ENCODE peak calls at places on chromosomes 11 and 22, in eight cellular contexts. One of them, this sample, is unnamed.

GRCh38 chr22:37733625-37734401 is 37.0 kb downstream of the TRIOBP start:
- DNase-seq in fibroblast of villous mesenchyme: no peak
- DNase-seq in CD8-positive, alpha-beta T cell: no peak
- DNase-seq in AG04450: no peak
- DNase-seq in choroid plexus epithelial cell: no peak
- DNase-seq in BJ: no peak
- DNase-seq in epithelial cell of esophagus: no peak
- DNase-seq in AG10803: no peak
- DNase-seq in this sample: no peak

GRCh38 chr11:17877886-17878285 is 135.0 kb downstream of the SERGEF start:
- DNase-seq in fibroblast of villous mesenchyme: no peak
- DNase-seq in CD8-positive, alpha-beta T cell: no peak
- DNase-seq in AG04450: no peak
- DNase-seq in choroid plexus epithelial cell: no peak
- DNase-seq in BJ: no peak
- DNase-seq in epithelial cell of esophagus: no peak
- DNase-seq in AG10803: no peak
- DNase-seq in this sample: no peak

GRCh38 chr22:17601031-17601430 is 27.5 kb downstream of the ATP6V1E1 start:
- DNase-seq in fibroblast of villous mesenchyme: peak
- DNase-seq in CD8-positive, alpha-beta T cell: no peak
- DNase-seq in AG04450: no peak
- DNase-seq in choroid plexus epithelial cell: no peak
- DNase-seq in BJ: no peak
- DNase-seq in epithelial cell of esophagus: no peak
- DNase-seq in AG10803: no peak
- DNase-seq in this sample: no peak

GRCh38 chr22:30266445-30267381 is at the start of gene OSM:
- DNase-seq in fibroblast of villous mesenchyme: no peak
- DNase-seq in CD8-positive, alpha-beta T cell: peak
- DNase-seq in AG04450: no peak
- DNase-seq in choroid plexus epithelial cell: no peak
- DNase-seq in BJ: no peak
- DNase-seq in epithelial cell of esophagus: no peak
- DNase-seq in AG10803: no peak
- DNase-seq in this sample: no peak

GRCh38 chr11:120540744-120541143 is 29.2 kb downstream of the GRIK4 start:
- DNase-seq in fibroblast of villous mesenchyme: peak
- DNase-seq in CD8-positive, alpha-beta T cell: no peak
- DNase-seq in AG04450: no peak
- DNase-seq in choroid plexus epithelial cell: peak
- DNase-seq in BJ: peak
- DNase-seq in epithelial cell of esophagus: no peak
- DNase-seq in AG10803: peak
- DNase-seq in this sample: no peak

GRCh38 chr11:124676386-124676785 is 2.7 kb downstream of the SPA17 start:
- DNase-seq in fibroblast of villous mesenchyme: peak
- DNase-seq in CD8-positive, alpha-beta T cell: no peak
- DNase-seq in AG04450: no peak
- DNase-seq in choroid plexus epithelial cell: peak
- DNase-seq in BJ: no peak
- DNase-seq in epithelial cell of esophagus: peak
- DNase-seq in AG10803: peak
- DNase-seq in this sample: no peak

GRCh38 chr11:34448223-34448994 is 9.7 kb downstream of the CAT start:
- DNase-seq in fibroblast of villous mesenchyme: no peak
- DNase-seq in CD8-positive, alpha-beta T cell: no peak
- DNase-seq in AG04450: no peak
- DNase-seq in choroid plexus epithelial cell: no peak
- DNase-seq in BJ: no peak
- DNase-seq in epithelial cell of esophagus: no peak
- DNase-seq in AG10803: no peak
- DNase-seq in this sample: no peak

GRCh38 chr11:95453616-95454118 is 222.7 kb upstream of the SESN3 start:
- DNase-seq in fibroblast of villous mesenchyme: no peak
- DNase-seq in CD8-positive, alpha-beta T cell: no peak
- DNase-seq in AG04450: no peak
- DNase-seq in choroid plexus epithelial cell: no peak
- DNase-seq in BJ: no peak
- DNase-seq in epithelial cell of esophagus: peak
- DNase-seq in AG10803: peak
- DNase-seq in this sample: no peak

GRCh38 chr11:70788247-70789022 is 390.1 kb downstream of the CTTN start:
- DNase-seq in fibroblast of villous mesenchyme: peak
- DNase-seq in CD8-positive, alpha-beta T cell: no peak
- DNase-seq in AG04450: peak
- DNase-seq in choroid plexus epithelial cell: peak
- DNase-seq in BJ: peak
- DNase-seq in epithelial cell of esophagus: peak
- DNase-seq in AG10803: peak
- DNase-seq in this sample: no peak

GRCh38 chr11:69320756-69321741 is 27.1 kb downstream of the MYEOV start:
- DNase-seq in fibroblast of villous mesenchyme: peak
- DNase-seq in CD8-positive, alpha-beta T cell: no peak
- DNase-seq in AG04450: no peak
- DNase-seq in choroid plexus epithelial cell: no peak
- DNase-seq in BJ: no peak
- DNase-seq in epithelial cell of esophagus: no peak
- DNase-seq in AG10803: peak
- DNase-seq in this sample: no peak

GRCh38 chr22:27937453-27937852 is 18.4 kb upstream of the PITPNB start:
- DNase-seq in fibroblast of villous mesenchyme: no peak
- DNase-seq in CD8-positive, alpha-beta T cell: no peak
- DNase-seq in AG04450: no peak
- DNase-seq in choroid plexus epithelial cell: peak
- DNase-seq in BJ: no peak
- DNase-seq in epithelial cell of esophagus: peak
- DNase-seq in AG10803: no peak
- DNase-seq in this sample: no peak

GRCh38 chr11:61955416-61956135 is 5.4 kb downstream of the BEST1 start:
- DNase-seq in fibroblast of villous mesenchyme: no peak
- DNase-seq in CD8-positive, alpha-beta T cell: no peak
- DNase-seq in AG04450: no peak
- DNase-seq in choroid plexus epithelial cell: peak
- DNase-seq in BJ: no peak
- DNase-seq in epithelial cell of esophagus: peak
- DNase-seq in AG10803: peak
- DNase-seq in this sample: no peak

GRCh38 chr11:32792948-32793475 is 1.4 kb downstream of the CCDC73 start:
- DNase-seq in fibroblast of villous mesenchyme: peak
- DNase-seq in CD8-positive, alpha-beta T cell: peak
- DNase-seq in AG04450: no peak
- DNase-seq in choroid plexus epithelial cell: peak
- DNase-seq in BJ: peak
- DNase-seq in epithelial cell of esophagus: peak
- DNase-seq in AG10803: peak
- DNase-seq in this sample: peak

GRCh38 chr11:95923730-95924413 is at the start of gene MTMR2:
- DNase-seq in fibroblast of villous mesenchyme: peak
- DNase-seq in CD8-positive, alpha-beta T cell: peak
- DNase-seq in AG04450: peak
- DNase-seq in choroid plexus epithelial cell: peak
- DNase-seq in BJ: no peak
- DNase-seq in epithelial cell of esophagus: peak
- DNase-seq in AG10803: peak
- DNase-seq in this sample: peak

GRCh38 chr11:18696638-18697225 is 1.8 kb upstream of the TMEM86A start:
- DNase-seq in fibroblast of villous mesenchyme: no peak
- DNase-seq in CD8-positive, alpha-beta T cell: no peak
- DNase-seq in AG04450: no peak
- DNase-seq in choroid plexus epithelial cell: peak
- DNase-seq in BJ: no peak
- DNase-seq in epithelial cell of esophagus: peak
- DNase-seq in AG10803: peak
- DNase-seq in this sample: no peak

GRCh38 chr22:44970291-44970690 is 39.5 kb downstream of the PHF21B start:
- DNase-seq in fibroblast of villous mesenchyme: no peak
- DNase-seq in CD8-positive, alpha-beta T cell: no peak
- DNase-seq in AG04450: no peak
- DNase-seq in choroid plexus epithelial cell: no peak
- DNase-seq in BJ: no peak
- DNase-seq in epithelial cell of esophagus: no peak
- DNase-seq in AG10803: no peak
- DNase-seq in this sample: no peak

DNA sequence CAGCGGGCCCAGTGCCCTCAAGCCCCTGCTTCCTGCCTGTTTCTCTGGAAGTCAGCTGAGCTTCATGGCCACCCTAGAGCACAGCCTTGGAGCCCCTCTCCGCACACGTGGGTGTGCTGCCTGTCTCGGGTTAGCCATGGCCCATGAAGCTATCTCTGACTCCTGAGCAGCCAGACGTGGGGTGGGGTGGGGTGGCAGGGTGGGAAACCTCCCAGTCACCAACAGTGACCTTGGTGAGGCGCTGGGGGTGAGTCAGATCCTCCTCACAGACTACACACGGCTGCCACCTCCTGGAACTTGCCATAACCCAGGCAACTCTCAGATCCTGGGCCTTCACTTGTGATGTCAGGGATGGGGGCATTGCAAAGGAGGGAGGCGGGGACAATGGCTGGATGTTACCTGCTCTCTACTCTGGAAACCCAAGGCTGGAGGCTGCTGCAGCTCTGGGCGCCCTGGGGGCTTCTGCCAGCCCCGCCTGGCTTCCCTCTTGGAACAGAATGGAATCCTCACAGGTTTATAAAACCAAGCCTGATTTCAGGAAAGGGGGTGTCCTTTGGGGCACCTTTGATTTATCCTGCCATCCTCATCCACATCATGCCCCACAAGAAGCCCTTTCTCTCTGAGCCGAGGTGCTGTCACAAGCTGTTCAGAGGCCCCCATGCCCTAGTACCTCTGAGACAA is 88.4 kb downstream of the SNX19 start:
- DNase-seq in fibroblast of villous mesenchyme: peak
- DNase-seq in CD8-positive, alpha-beta T cell: no peak
- DNase-seq in AG04450: peak
- DNase-seq in choroid plexus epithelial cell: peak
- DNase-seq in BJ: no peak
- DNase-seq in epithelial cell of esophagus: peak
- DNase-seq in AG10803: peak
- DNase-seq in this sample: no peak
- TF ChIP-seq CTCF in fibroblast of villous mesenchyme: peak
- TF ChIP-seq CTCF in CD8-positive, alpha-beta T cell: no peak
- TF ChIP-seq CTCF in AG04450: peak
- TF ChIP-seq CTCF in choroid plexus epithelial cell: peak
- TF ChIP-seq CTCF in BJ: peak
- TF ChIP-seq CTCF in epithelial cell of esophagus: peak
- TF ChIP-seq CTCF in AG10803: peak
- TF ChIP-seq CTCF in this sample: no peak

GRCh38 chr22:49350441-49351121 is 477.1 kb downstream of the BRD1 start:
- DNase-seq in fibroblast of villous mesenchyme: no peak
- DNase-seq in CD8-positive, alpha-beta T cell: no peak
- DNase-seq in AG04450: no peak
- DNase-seq in choroid plexus epithelial cell: peak
- DNase-seq in BJ: no peak
- DNase-seq in epithelial cell of esophagus: no peak
- DNase-seq in AG10803: no peak
- DNase-seq in this sample: no peak
- TF ChIP-seq CTCF in fibroblast of villous mesenchyme: no peak
- TF ChIP-seq CTCF in CD8-positive, alpha-beta T cell: no peak
- TF ChIP-seq CTCF in AG04450: no peak
- TF ChIP-seq CTCF in choroid plexus epithelial cell: no peak
- TF ChIP-seq CTCF in BJ: no peak
- TF ChIP-seq CTCF in epithelial cell of esophagus: no peak
- TF ChIP-seq CTCF in AG10803: no peak
- TF ChIP-seq CTCF in this sample: no peak

GRCh38 chr11:131886201-131886600 is 515.8 kb downstream of the NTM start:
- DNase-seq in fibroblast of villous mesenchyme: no peak
- DNase-seq in CD8-positive, alpha-beta T cell: no peak
- DNase-seq in AG04450: no peak
- DNase-seq in choroid plexus epithelial cell: no peak
- DNase-seq in BJ: no peak
- DNase-seq in epithelial cell of esophagus: peak
- DNase-seq in AG10803: no peak
- DNase-seq in this sample: no peak

GRCh38 chr11:131888230-131888826 is 517.9 kb downstream of the NTM start:
- DNase-seq in fibroblast of villous mesenchyme: peak
- DNase-seq in CD8-positive, alpha-beta T cell: no peak
- DNase-seq in AG04450: peak
- DNase-seq in choroid plexus epithelial cell: peak
- DNase-seq in BJ: peak
- DNase-seq in epithelial cell of esophagus: peak
- DNase-seq in AG10803: peak
- DNase-seq in this sample: no peak

GRCh38 chr11:131893103-131893502 is 522.7 kb downstream of the NTM start:
- DNase-seq in fibroblast of villous mesenchyme: no peak
- DNase-seq in CD8-positive, alpha-beta T cell: no peak
- DNase-seq in AG04450: no peak
- DNase-seq in choroid plexus epithelial cell: no peak
- DNase-seq in BJ: no peak
- DNase-seq in epithelial cell of esophagus: no peak
- DNase-seq in AG10803: no peak
- DNase-seq in this sample: no peak

GRCh38 chr11:131889146-131889577 is 518.7 kb downstream of the NTM start:
- DNase-seq in fibroblast of villous mesenchyme: peak
- DNase-seq in CD8-positive, alpha-beta T cell: no peak
- DNase-seq in AG04450: peak
- DNase-seq in choroid plexus epithelial cell: peak
- DNase-seq in BJ: peak
- DNase-seq in epithelial cell of esophagus: no peak
- DNase-seq in AG10803: peak
- DNase-seq in this sample: no peak

GRCh38 chr11:131889760-131890620 is 519.6 kb downstream of the NTM start:
- DNase-seq in fibroblast of villous mesenchyme: peak
- DNase-seq in CD8-positive, alpha-beta T cell: no peak
- DNase-seq in AG04450: no peak
- DNase-seq in choroid plexus epithelial cell: peak
- DNase-seq in BJ: no peak
- DNase-seq in epithelial cell of esophagus: no peak
- DNase-seq in AG10803: peak
- DNase-seq in this sample: no peak
- TF ChIP-seq CTCF in fibroblast of villous mesenchyme: peak
- TF ChIP-seq CTCF in CD8-positive, alpha-beta T cell: no peak
- TF ChIP-seq CTCF in AG04450: peak
- TF ChIP-seq CTCF in choroid plexus epithelial cell: peak
- TF ChIP-seq CTCF in BJ: peak
- TF ChIP-seq CTCF in epithelial cell of esophagus: no peak
- TF ChIP-seq CTCF in AG10803: peak
- TF ChIP-seq CTCF in this sample: no peak

DNA sequence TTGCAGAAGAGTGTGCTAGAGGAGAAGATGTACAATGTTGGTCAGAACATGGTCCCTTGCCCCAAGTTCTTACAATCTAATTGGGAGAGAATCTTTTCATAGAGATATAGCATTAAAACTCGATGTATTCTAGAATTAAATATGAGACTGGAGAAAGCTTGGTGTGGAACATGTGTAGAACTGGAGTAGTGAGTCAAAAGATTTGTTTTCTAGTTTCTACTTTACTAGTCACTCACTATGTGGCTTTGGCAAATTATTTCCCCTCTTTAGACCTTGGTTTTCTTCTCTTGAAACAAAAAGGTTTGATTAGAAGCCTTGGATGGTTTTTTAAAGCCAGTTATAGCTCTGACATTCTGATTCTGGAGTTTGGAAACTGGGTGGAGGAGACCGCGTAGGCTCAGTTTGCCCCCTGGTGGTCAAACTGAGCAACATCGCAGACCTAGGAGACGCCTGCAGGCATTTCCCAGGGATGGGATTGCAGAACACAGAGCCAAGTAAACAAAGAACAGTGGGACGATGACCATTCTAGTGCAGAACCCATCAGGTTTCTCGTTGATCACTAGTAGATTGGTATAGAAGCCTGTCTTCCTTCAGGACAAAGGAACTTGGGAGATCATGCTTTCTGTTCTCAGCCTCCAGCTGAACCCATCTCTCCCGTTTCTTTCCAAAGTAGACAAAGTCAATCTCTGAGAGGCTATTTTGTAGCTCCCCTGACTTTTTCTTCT is 8.5 kb upstream of the CHRDL2 start:
- DNase-seq in fibroblast of villous mesenchyme: peak
- DNase-seq in CD8-positive, alpha-beta T cell: no peak
- DNase-seq in AG04450: peak
- DNase-seq in choroid plexus epithelial cell: peak
- DNase-seq in BJ: no peak
- DNase-seq in epithelial cell of esophagus: peak
- DNase-seq in AG10803: peak
- DNase-seq in this sample: no peak
- TF ChIP-seq CTCF in fibroblast of villous mesenchyme: peak
- TF ChIP-seq CTCF in CD8-positive, alpha-beta T cell: peak
- TF ChIP-seq CTCF in AG04450: peak
- TF ChIP-seq CTCF in choroid plexus epithelial cell: peak
- TF ChIP-seq CTCF in BJ: peak
- TF ChIP-seq CTCF in epithelial cell of esophagus: peak
- TF ChIP-seq CTCF in AG10803: peak
- TF ChIP-seq CTCF in this sample: peak